ENCODE peak calls at places on chromosomes 5 and 9, in five cellular contexts. P is IMR-90, Z is SK-N-SH, A is K562, E is GM12878. H is an unnamed sample.

GRCh38 chr5:38535281-38535750 is 21.1 kb downstream of the LIFR start:
- DNase-seq in Z (no peak), A (no peak), E (no peak), P (no peak), H (no peak)

GRCh38 chr5:77262685-77263084 is 52.2 kb downstream of the PDE8B start:
- DNase-seq in A (no peak), Z (no peak), E (no peak), P (no peak), H (no peak)

GRCh38 chr9:110828148-110828730 is 159.6 kb downstream of the MUSK start:
- DNase-seq in A (no peak), P (peak), E (no peak), Z (no peak), H (no peak)

GRCh38 chr5:76527685-76528161 is 95.5 kb downstream of the F2RL2 start:
- DNase-seq in P (peak), E (no peak), A (no peak), Z (no peak), H (no peak)

GRCh38 chr5:152246401-152246800 is 158.7 kb downstream of the NMUR2 start:
- DNase-seq in Z (no peak), P (peak), E (no peak), A (peak), H (peak)

GRCh38 chr9:90964101-90965020 is 162.7 kb downstream of the SYK start:
- DNase-seq in P (no peak), A (no peak), Z (peak), E (no peak), H (peak)

GRCh38 chr9:10371824-10372223 is 241.0 kb downstream of the PTPRD start:
- DNase-seq in Z (no peak), A (no peak), P (no peak), E (no peak), H (no peak)

GRCh38 chr5:157994906-157995519 is 136.1 kb upstream of the CLINT1 start:
- DNase-seq in Z (peak), E (peak), P (peak), A (peak), H (peak)

GRCh38 chr5:38426986-38427950 is 129.2 kb downstream of the LIFR start:
- DNase-seq in P (peak), E (no peak), A (no peak), Z (no peak), H (no peak)

GRCh38 chr9:100670719-100671118 is 92.8 kb downstream of the CAVIN4 start:
- DNase-seq in Z (no peak), P (no peak), E (no peak), A (no peak), H (no peak)

GRCh38 chr9:87618931-87619330 is 107.0 kb upstream of the CTSL start:
- DNase-seq in Z (no peak), P (no peak), E (no peak), A (no peak), H (no peak)

GRCh38 chr5:88263349-88263748 is 5.3 kb downstream of the TMEM161B start:
- DNase-seq in A (no peak), Z (no peak), E (no peak), P (no peak), H (no peak)

GRCh38 chr5:167155387-167156051 is 1135.9 kb upstream of the WWC1 start:
- DNase-seq in A (no peak), P (no peak), Z (no peak), E (no peak), H (no peak)

GRCh38 chr5:142740474-142740873 is 29.7 kb upstream of the ARHGAP26 start:
- DNase-seq in P (no peak), A (no peak), Z (no peak), E (no peak), H (peak)

GRCh38 chr5:108016101-108016500 is 345.4 kb upstream of the EFNA5 start:
- DNase-seq in P (no peak), E (no peak), A (no peak), Z (no peak), H (no peak)

GRCh38 chr5:56580864-56581263 is 234.5 kb upstream of the MAP3K1 start:
- DNase-seq in Z (no peak), E (no peak), A (no peak), P (no peak), H (no peak)

GRCh38 chr5:23468658-23469057 is 38.8 kb upstream of the PRDM9 start:
- DNase-seq in E (no peak), Z (no peak), A (no peak), P (no peak), H (no peak)

GRCh38 chr5:11584008-11584407 is 320.2 kb downstream of the CTNND2 start:
- DNase-seq in A (no peak), E (no peak), P (no peak), Z (no peak), H (no peak)

DNA sequence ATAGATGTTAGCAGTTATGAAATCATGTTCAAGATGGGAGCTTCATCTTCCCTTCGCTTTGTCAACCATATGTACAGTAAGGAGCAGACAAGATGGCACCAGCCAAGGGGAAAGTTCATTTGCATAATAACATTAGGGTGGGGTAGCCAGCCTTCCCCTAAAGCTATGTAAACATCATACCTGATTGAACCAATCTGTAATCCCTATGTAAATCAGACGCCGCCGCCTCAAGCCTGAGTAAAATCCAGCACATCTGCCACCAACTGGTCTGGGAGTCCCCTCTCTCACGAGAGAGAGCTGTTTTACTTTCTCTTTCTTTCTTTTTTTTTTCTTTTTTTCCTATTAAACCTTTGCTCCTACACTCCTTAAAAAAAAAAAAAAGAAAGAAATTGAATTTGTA is 30.8 kb upstream of the REEP2 start:
- DNase-seq in Z (no peak), P (no peak), E (peak), A (no peak), H (no peak)
- TF ChIP-seq RCOR1 in Z (no peak), P (no peak), E (no peak), A (no peak), H (no peak)

DNA sequence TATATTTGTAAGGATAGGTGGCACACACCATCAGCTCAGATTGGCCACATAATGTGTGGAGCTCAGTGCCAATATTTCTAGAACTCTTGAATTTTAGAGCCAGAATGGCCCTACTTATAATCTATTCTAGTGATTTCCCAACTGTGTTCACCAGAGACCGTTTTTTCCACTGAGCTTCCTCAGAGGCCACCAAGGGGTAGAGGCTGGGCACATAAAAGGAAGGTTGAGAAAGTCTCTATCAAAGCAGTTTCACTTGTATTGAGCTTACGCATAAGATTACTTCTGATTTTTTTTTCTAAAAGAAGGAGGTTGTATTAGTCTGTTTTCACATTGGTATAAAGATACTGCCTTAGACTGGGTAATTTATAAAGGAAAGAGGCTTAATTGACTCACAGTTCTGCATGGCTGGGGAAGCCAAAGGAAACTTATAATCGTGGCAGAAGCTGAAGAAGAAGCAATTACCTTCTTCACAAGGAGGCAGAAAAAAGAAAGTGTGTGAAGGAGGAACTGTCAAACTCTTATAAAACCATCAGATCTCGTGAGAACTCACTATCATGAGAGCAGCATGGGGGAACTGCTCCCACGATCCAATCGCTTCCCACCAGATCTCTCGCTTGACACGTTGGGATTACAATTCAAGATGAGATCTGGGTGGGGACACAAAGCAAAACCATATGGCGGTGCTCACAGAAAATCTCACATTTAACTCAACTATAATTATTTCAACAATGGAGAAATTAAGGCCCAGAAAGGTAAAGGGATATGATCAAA is 27.3 kb downstream of the DPYSL3 start:
- DNase-seq in A (no peak), Z (no peak), P (no peak), E (no peak), H (no peak)
- TF ChIP-seq RCOR1 in A (no peak), Z (no peak), P (no peak), E (no peak), H (no peak)

GRCh38 chr5:118146824-118147223 is 841.5 kb downstream of the DTWD2 start:
- DNase-seq in A (no peak), P (no peak), E (no peak), Z (no peak), H (no peak)
- TF ChIP-seq RCOR1 in A (no peak), P (no peak), E (no peak), Z (no peak), H (no peak)

GRCh38 chr9:95346021-95346420 is 28.5 kb upstream of the FANCC start:
- DNase-seq in P (no peak), Z (no peak), A (no peak), E (no peak), H (no peak)

GRCh38 chr9:95341262-95342011 is 23.9 kb upstream of the FANCC start:
- DNase-seq in A (no peak), E (no peak), Z (no peak), P (peak), H (no peak)

GRCh38 chr9:95342571-95342970 is 25.1 kb upstream of the FANCC start:
- DNase-seq in A (no peak), P (no peak), E (no peak), Z (no peak), H (no peak)

GRCh38 chr9:95344735-95345134 is 27.2 kb upstream of the FANCC start:
- DNase-seq in P (no peak), A (no peak), Z (no peak), E (no peak), H (no peak)

GRCh38 chr9:95343725-95344287 is 26.3 kb upstream of the FANCC start:
- DNase-seq in A (no peak), E (no peak), Z (no peak), P (no peak), H (no peak)
- TF ChIP-seq RCOR1 in A (no peak), E (no peak), Z (no peak), P (no peak), H (no peak)

DNA sequence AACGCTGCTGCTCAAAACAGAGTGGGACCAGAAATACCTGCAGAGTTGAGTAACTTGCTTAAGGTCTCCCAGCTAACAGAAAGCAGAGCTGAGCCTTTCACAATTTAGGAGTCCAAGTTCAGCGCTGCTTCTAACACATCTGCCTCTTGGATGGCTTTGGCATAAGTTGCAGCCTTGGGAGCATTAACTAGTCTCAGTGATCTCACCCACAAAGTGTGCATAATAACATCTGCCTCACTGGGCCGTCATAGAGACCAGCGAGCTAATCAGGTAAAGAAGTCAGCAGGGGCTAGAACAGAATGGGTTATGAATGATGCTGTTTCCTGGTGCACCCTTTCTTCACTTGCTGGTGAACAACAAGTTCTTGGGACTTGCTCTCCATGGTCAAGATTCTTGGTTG is 36.5 kb downstream of the WWC1 start:
- DNase-seq in E (no peak), P (peak), Z (no peak), A (no peak), H (no peak)
- TF ChIP-seq RCOR1 in E (no peak), P (no peak), Z (no peak), A (no peak), H (no peak)

H was measured in A549.